ENCODE peak calls at places on chromosome 9, in seven cellular contexts. One of them, this sample, is unnamed.

GRCh38 chr9:126937444-126937843 is 22.9 kb downstream of the RALGPS1 start:
- DNase-seq in mammary epithelial cell: no peak
- DNase-seq in Peyer's patch: no peak
- DNase-seq in IMR-90: no peak
- DNase-seq in psoas muscle: no peak
- DNase-seq in cardiac muscle cell: no peak
- DNase-seq in esophagus muscularis mucosa: no peak
- DNase-seq in this sample: no peak

GRCh38 chr9:137216188-137216965 is 5.7 kb downstream of the RNF208 start:
- DNase-seq in IMR-90: no peak
- DNase-seq in Peyer's patch: no peak
- DNase-seq in esophagus muscularis mucosa: no peak
- DNase-seq in cardiac muscle cell: no peak
- DNase-seq in psoas muscle: no peak
- DNase-seq in mammary epithelial cell: no peak
- DNase-seq in this sample: no peak

GRCh38 chr9:123599781-123600180 is 243.8 kb downstream of the CRB2 start:
- DNase-seq in psoas muscle: no peak
- DNase-seq in Peyer's patch: no peak
- DNase-seq in esophagus muscularis mucosa: peak
- DNase-seq in mammary epithelial cell: no peak
- DNase-seq in IMR-90: no peak
- DNase-seq in cardiac muscle cell: no peak
- DNase-seq in this sample: no peak

GRCh38 chr9:31799953-31800609 is 584.4 kb upstream of the ACO1 start:
- DNase-seq in psoas muscle: no peak
- DNase-seq in Peyer's patch: no peak
- DNase-seq in esophagus muscularis mucosa: no peak
- DNase-seq in IMR-90: no peak
- DNase-seq in cardiac muscle cell: peak
- DNase-seq in mammary epithelial cell: peak
- DNase-seq in this sample: no peak

GRCh38 chr9:6873862-6874261 is 116.1 kb downstream of the KDM4C start:
- DNase-seq in mammary epithelial cell: no peak
- DNase-seq in cardiac muscle cell: peak
- DNase-seq in psoas muscle: no peak
- DNase-seq in esophagus muscularis mucosa: no peak
- DNase-seq in Peyer's patch: no peak
- DNase-seq in IMR-90: peak
- DNase-seq in this sample: no peak

GRCh38 chr9:134764870-134765269 is 115.7 kb upstream of the FCN2 start:
- DNase-seq in psoas muscle: no peak
- DNase-seq in IMR-90: no peak
- DNase-seq in Peyer's patch: no peak
- DNase-seq in cardiac muscle cell: no peak
- DNase-seq in mammary epithelial cell: no peak
- DNase-seq in esophagus muscularis mucosa: no peak
- DNase-seq in this sample: no peak

GRCh38 chr9:134568756-134569155 is 72.8 kb upstream of the COL5A1 start:
- DNase-seq in mammary epithelial cell: no peak
- DNase-seq in psoas muscle: no peak
- DNase-seq in Peyer's patch: no peak
- DNase-seq in esophagus muscularis mucosa: no peak
- DNase-seq in IMR-90: peak
- DNase-seq in cardiac muscle cell: no peak
- DNase-seq in this sample: no peak

GRCh38 chr9:114504341-114505186 is 709 bp downstream of the WHRN start:
- DNase-seq in IMR-90: peak
- DNase-seq in Peyer's patch: peak
- DNase-seq in esophagus muscularis mucosa: no peak
- DNase-seq in cardiac muscle cell: peak
- DNase-seq in mammary epithelial cell: peak
- DNase-seq in psoas muscle: peak
- DNase-seq in this sample: peak

GRCh38 chr9:121071356-121071755 is 3.4 kb upstream of the CNTRL start:
- DNase-seq in cardiac muscle cell: no peak
- DNase-seq in esophagus muscularis mucosa: no peak
- DNase-seq in psoas muscle: no peak
- DNase-seq in mammary epithelial cell: no peak
- DNase-seq in IMR-90: no peak
- DNase-seq in Peyer's patch: no peak
- DNase-seq in this sample: no peak

GRCh38 chr9:137492464-137493162 is 33.5 kb upstream of the NSMF start:
- DNase-seq in Peyer's patch: no peak
- DNase-seq in mammary epithelial cell: peak
- DNase-seq in esophagus muscularis mucosa: no peak
- DNase-seq in IMR-90: no peak
- DNase-seq in cardiac muscle cell: no peak
- DNase-seq in psoas muscle: no peak
- DNase-seq in this sample: no peak

GRCh38 chr9:136898483-136899100 is 12.3 kb downstream of the TRAF2 start:
- DNase-seq in IMR-90: no peak
- DNase-seq in mammary epithelial cell: no peak
- DNase-seq in esophagus muscularis mucosa: no peak
- DNase-seq in psoas muscle: no peak
- DNase-seq in cardiac muscle cell: no peak
- DNase-seq in Peyer's patch: no peak
- DNase-seq in this sample: no peak

GRCh38 chr9:27292646-27293045 is 4.3 kb downstream of the EQTN start:
- DNase-seq in Peyer's patch: no peak
- DNase-seq in cardiac muscle cell: peak
- DNase-seq in esophagus muscularis mucosa: no peak
- DNase-seq in mammary epithelial cell: no peak
- DNase-seq in IMR-90: peak
- DNase-seq in psoas muscle: no peak
- DNase-seq in this sample: no peak

GRCh38 chr9:31259824-31260223 is 1124.6 kb upstream of the ACO1 start:
- DNase-seq in IMR-90: no peak
- DNase-seq in esophagus muscularis mucosa: no peak
- DNase-seq in mammary epithelial cell: no peak
- DNase-seq in cardiac muscle cell: no peak
- DNase-seq in Peyer's patch: no peak
- DNase-seq in psoas muscle: no peak
- DNase-seq in this sample: no peak

GRCh38 chr9:23821400-23822181 is 4.4 kb downstream of the ELAVL2 start:
- DNase-seq in Peyer's patch: no peak
- DNase-seq in IMR-90: no peak
- DNase-seq in cardiac muscle cell: no peak
- DNase-seq in mammary epithelial cell: peak
- DNase-seq in psoas muscle: no peak
- DNase-seq in esophagus muscularis mucosa: no peak
- DNase-seq in this sample: no peak

GRCh38 chr9:108099854-108100253 is 610.3 kb upstream of the KLF4 start:
- DNase-seq in psoas muscle: no peak
- DNase-seq in IMR-90: no peak
- DNase-seq in mammary epithelial cell: no peak
- DNase-seq in cardiac muscle cell: no peak
- DNase-seq in Peyer's patch: peak
- DNase-seq in esophagus muscularis mucosa: peak
- DNase-seq in this sample: no peak

GRCh38 chr9:108104991-108105390 is 615.4 kb upstream of the KLF4 start:
- DNase-seq in IMR-90: no peak
- DNase-seq in mammary epithelial cell: peak
- DNase-seq in esophagus muscularis mucosa: no peak
- DNase-seq in psoas muscle: no peak
- DNase-seq in cardiac muscle cell: no peak
- DNase-seq in Peyer's patch: no peak
- DNase-seq in this sample: no peak

GRCh38 chr9:108103294-108103693 is 613.7 kb upstream of the KLF4 start:
- DNase-seq in IMR-90: peak
- DNase-seq in cardiac muscle cell: peak
- DNase-seq in esophagus muscularis mucosa: no peak
- DNase-seq in psoas muscle: no peak
- DNase-seq in Peyer's patch: no peak
- DNase-seq in mammary epithelial cell: peak
- DNase-seq in this sample: no peak

GRCh38 chr9:108100571-108100970 is 611.0 kb upstream of the KLF4 start:
- DNase-seq in IMR-90: no peak
- DNase-seq in esophagus muscularis mucosa: peak
- DNase-seq in mammary epithelial cell: no peak
- DNase-seq in psoas muscle: no peak
- DNase-seq in cardiac muscle cell: peak
- DNase-seq in Peyer's patch: no peak
- DNase-seq in this sample: no peak

GRCh38 chr9:108101410-108101809 is 611.8 kb upstream of the KLF4 start:
- DNase-seq in IMR-90: no peak
- DNase-seq in esophagus muscularis mucosa: peak
- DNase-seq in mammary epithelial cell: no peak
- DNase-seq in cardiac muscle cell: no peak
- DNase-seq in psoas muscle: no peak
- DNase-seq in Peyer's patch: no peak
- DNase-seq in this sample: no peak
- H3K27ac ChIP-seq in IMR-90: no peak
- H3K27ac ChIP-seq in esophagus muscularis mucosa: no peak
- H3K27ac ChIP-seq in mammary epithelial cell: no peak
- H3K27ac ChIP-seq in cardiac muscle cell: no peak
- H3K27ac ChIP-seq in psoas muscle: no peak
- H3K27ac ChIP-seq in Peyer's patch: no peak
- H3K27ac ChIP-seq in this sample: no peak

GRCh38 chr9:97220894-97221477 is 86.5 kb upstream of the CCDC180 start:
- DNase-seq in cardiac muscle cell: no peak
- DNase-seq in IMR-90: no peak
- DNase-seq in Peyer's patch: no peak
- DNase-seq in psoas muscle: no peak
- DNase-seq in mammary epithelial cell: no peak
- DNase-seq in esophagus muscularis mucosa: no peak
- DNase-seq in this sample: peak
- H3K4me3 ChIP-seq in cardiac muscle cell: peak
- H3K4me3 ChIP-seq in IMR-90: no peak
- H3K4me3 ChIP-seq in Peyer's patch: peak
- H3K4me3 ChIP-seq in psoas muscle: peak
- H3K4me3 ChIP-seq in mammary epithelial cell: peak
- H3K4me3 ChIP-seq in esophagus muscularis mucosa: peak
- H3K4me3 ChIP-seq in this sample: no peak

DNA sequence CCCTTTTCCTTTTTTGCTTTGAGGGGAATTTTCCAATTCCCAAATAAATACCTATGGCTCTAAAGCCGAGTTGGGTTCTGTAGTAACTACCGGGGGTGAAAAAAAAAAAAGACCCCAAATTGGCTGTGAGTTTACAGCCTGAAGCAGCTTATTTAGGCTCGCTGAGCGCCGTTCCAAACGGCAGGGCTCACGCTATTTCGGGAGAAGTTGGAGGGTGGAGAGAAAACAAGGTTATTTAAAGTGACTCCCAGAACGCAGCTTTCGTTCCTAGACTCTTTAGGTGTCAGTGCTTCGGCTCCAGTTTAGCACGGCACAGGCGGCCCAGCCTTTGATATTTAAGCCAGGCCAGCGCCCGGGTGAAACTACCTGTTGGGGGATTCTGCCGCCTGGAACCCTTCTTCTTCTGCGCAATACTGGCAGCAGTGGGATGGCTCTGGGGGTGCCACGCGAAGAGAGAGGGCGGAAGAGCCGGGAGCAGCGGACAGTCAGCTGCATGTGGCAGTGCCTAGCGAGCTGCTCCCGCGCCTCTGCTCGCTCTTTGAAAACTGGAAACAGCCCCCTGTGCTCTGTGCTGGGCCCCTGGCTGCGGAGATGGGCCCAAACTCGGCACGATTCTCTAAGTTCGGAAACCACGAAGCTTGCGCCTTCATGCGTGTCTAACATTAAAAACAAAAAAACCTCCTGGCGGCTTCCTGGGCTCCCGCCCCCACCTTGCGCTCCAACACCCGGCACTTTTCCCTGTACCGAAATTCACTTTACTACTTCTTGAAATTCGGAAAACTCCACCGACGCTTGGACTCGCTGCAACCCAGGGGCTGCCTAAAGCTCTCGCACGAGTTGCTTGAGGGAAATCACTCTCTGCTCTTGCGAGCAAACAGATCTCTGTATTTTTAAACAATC is 34.5 kb upstream of the NFIB start:
- DNase-seq in psoas muscle: peak
- DNase-seq in IMR-90: no peak
- DNase-seq in cardiac muscle cell: peak
- DNase-seq in esophagus muscularis mucosa: peak
- DNase-seq in Peyer's patch: no peak
- DNase-seq in mammary epithelial cell: peak
- DNase-seq in this sample: peak
- H3K27ac ChIP-seq in psoas muscle: peak
- H3K27ac ChIP-seq in IMR-90: no peak
- H3K27ac ChIP-seq in cardiac muscle cell: no peak
- H3K27ac ChIP-seq in esophagus muscularis mucosa: peak
- H3K27ac ChIP-seq in Peyer's patch: peak
- H3K27ac ChIP-seq in mammary epithelial cell: peak
- H3K27ac ChIP-seq in this sample: peak

GRCh38 chr9:85743290-85744128 is 1.8 kb upstream of the AGTPBP1 start:
- DNase-seq in mammary epithelial cell: peak
- DNase-seq in Peyer's patch: peak
- DNase-seq in IMR-90: peak
- DNase-seq in esophagus muscularis mucosa: no peak
- DNase-seq in cardiac muscle cell: peak
- DNase-seq in psoas muscle: peak
- DNase-seq in this sample: peak
- H3K4me3 ChIP-seq in mammary epithelial cell: no peak
- H3K4me3 ChIP-seq in Peyer's patch: no peak
- H3K4me3 ChIP-seq in IMR-90: no peak
- H3K4me3 ChIP-seq in esophagus muscularis mucosa: no peak
- H3K4me3 ChIP-seq in cardiac muscle cell: no peak
- H3K4me3 ChIP-seq in psoas muscle: no peak
- H3K4me3 ChIP-seq in this sample: peak

GRCh38 chr9:129944501-129945116 is 98.4 kb downstream of the FNBP1 start:
- DNase-seq in psoas muscle: no peak
- DNase-seq in mammary epithelial cell: no peak
- DNase-seq in esophagus muscularis mucosa: no peak
- DNase-seq in IMR-90: no peak
- DNase-seq in Peyer's patch: peak
- DNase-seq in cardiac muscle cell: no peak
- DNase-seq in this sample: no peak

GRCh38 chr9:129949821-129950220 is 93.2 kb downstream of the FNBP1 start:
- DNase-seq in psoas muscle: no peak
- DNase-seq in esophagus muscularis mucosa: no peak
- DNase-seq in cardiac muscle cell: no peak
- DNase-seq in mammary epithelial cell: no peak
- DNase-seq in Peyer's patch: no peak
- DNase-seq in IMR-90: no peak
- DNase-seq in this sample: no peak

GRCh38 chr9:129939426-129939825 is 103.6 kb downstream of the FNBP1 start:
- DNase-seq in psoas muscle: no peak
- DNase-seq in cardiac muscle cell: no peak
- DNase-seq in esophagus muscularis mucosa: no peak
- DNase-seq in Peyer's patch: no peak
- DNase-seq in mammary epithelial cell: no peak
- DNase-seq in IMR-90: no peak
- DNase-seq in this sample: no peak

GRCh38 chr9:129946596-129946995 is 96.4 kb downstream of the FNBP1 start:
- DNase-seq in psoas muscle: no peak
- DNase-seq in Peyer's patch: no peak
- DNase-seq in mammary epithelial cell: no peak
- DNase-seq in IMR-90: no peak
- DNase-seq in cardiac muscle cell: no peak
- DNase-seq in esophagus muscularis mucosa: no peak
- DNase-seq in this sample: no peak

GRCh38 chr9:129945314-129945713 is 97.7 kb downstream of the FNBP1 start:
- DNase-seq in Peyer's patch: no peak
- DNase-seq in cardiac muscle cell: no peak
- DNase-seq in esophagus muscularis mucosa: no peak
- DNase-seq in mammary epithelial cell: no peak
- DNase-seq in psoas muscle: no peak
- DNase-seq in IMR-90: no peak
- DNase-seq in this sample: no peak
- H3K27ac ChIP-seq in Peyer's patch: peak
- H3K27ac ChIP-seq in cardiac muscle cell: no peak
- H3K27ac ChIP-seq in esophagus muscularis mucosa: peak
- H3K27ac ChIP-seq in mammary epithelial cell: no peak
- H3K27ac ChIP-seq in psoas muscle: no peak
- H3K27ac ChIP-seq in IMR-90: no peak
- H3K27ac ChIP-seq in this sample: peak